ENCODE peak calls at places on chromosome 13, in four cellular contexts. One of them, this sample, is unnamed.
A peak's percentile ranks its signal among the peaks of the same experiment; 100 is the strongest.

GRCh38 chr13:111183959-111184684 is 69.0 kb downstream of the ARHGEF7 start:
- DNase-seq in PC-3: no peak
- DNase-seq in fibroblast of lung: peak; percentile 37
- DNase-seq in GM12878: no peak
- DNase-seq in this sample: peak; percentile 28

GRCh38 chr13:102580552-102581169 is 16.1 kb upstream of the TPP2 start:
- DNase-seq in GM12878: no peak
- DNase-seq in PC-3: peak; percentile 78
- DNase-seq in fibroblast of lung: peak; percentile 84
- DNase-seq in this sample: peak; percentile 37

GRCh38 chr13:40026174-40026585 is 370.7 kb downstream of the COG6 start:
- DNase-seq in fibroblast of lung: no peak
- DNase-seq in GM12878: peak; percentile 100
- DNase-seq in PC-3: no peak
- DNase-seq in this sample: no peak

GRCh38 chr13:24271611-24272451 is 37.5 kb upstream of the C1QTNF9 start:
- DNase-seq in GM12878: peak; percentile 70
- DNase-seq in fibroblast of lung: peak; percentile 84
- DNase-seq in PC-3: no peak
- DNase-seq in this sample: peak; percentile 75

GRCh38 chr13:106276876-106277275 is 258.6 kb downstream of the EFNB2 start:
- DNase-seq in GM12878: no peak
- DNase-seq in PC-3: peak; percentile 85
- DNase-seq in fibroblast of lung: no peak
- DNase-seq in this sample: no peak

GRCh38 chr13:81393110-81393509 is 1052.2 kb upstream of the SPRY2 start:
- DNase-seq in fibroblast of lung: no peak
- DNase-seq in PC-3: peak; percentile 11
- DNase-seq in GM12878: no peak
- DNase-seq in this sample: no peak

GRCh38 chr13:109968876-109969577 is 182.6 kb upstream of the IRS2 start:
- DNase-seq in PC-3: no peak
- DNase-seq in fibroblast of lung: peak; percentile 69
- DNase-seq in GM12878: no peak
- DNase-seq in this sample: no peak

GRCh38 chr13:99392126-99392805 is 85.1 kb upstream of the GPR183 start:
- DNase-seq in fibroblast of lung: no peak
- DNase-seq in PC-3: no peak
- DNase-seq in GM12878: no peak
- DNase-seq in this sample: no peak

GRCh38 chr13:94901070-94901469 is 188.7 kb upstream of the SOX21 start:
- DNase-seq in fibroblast of lung: peak; percentile 0
- DNase-seq in PC-3: no peak
- DNase-seq in GM12878: no peak
- DNase-seq in this sample: no peak

GRCh38 chr13:40996433-40997095 is 22.6 kb downstream of the ELF1 start:
- DNase-seq in GM12878: no peak
- DNase-seq in PC-3: no peak
- DNase-seq in fibroblast of lung: no peak
- DNase-seq in this sample: no peak

GRCh38 chr13:110348309-110348625 is 41.2 kb downstream of the COL4A2 start:
- DNase-seq in PC-3: no peak
- DNase-seq in fibroblast of lung: no peak
- DNase-seq in GM12878: no peak
- DNase-seq in this sample: no peak

GRCh38 chr13:82636119-82636518 is 1246.2 kb downstream of the SLITRK1 start:
- DNase-seq in fibroblast of lung: peak; percentile 60
- DNase-seq in PC-3: peak; percentile 65
- DNase-seq in GM12878: no peak
- DNase-seq in this sample: no peak

GRCh38 chr13:82627183-82627582 is 1255.1 kb downstream of the SLITRK1 start:
- DNase-seq in fibroblast of lung: peak; percentile 96
- DNase-seq in PC-3: peak; percentile 89
- DNase-seq in GM12878: no peak
- DNase-seq in this sample: no peak

GRCh38 chr13:23384111-23384510 is 49.4 kb downstream of the SACS start:
- DNase-seq in fibroblast of lung: no peak
- DNase-seq in GM12878: peak; percentile 82
- DNase-seq in PC-3: peak; percentile 51
- DNase-seq in this sample: no peak

GRCh38 chr13:78638216-78638615 is 20.7 kb downstream of the OBI1 start:
- DNase-seq in GM12878: no peak
- DNase-seq in PC-3: no peak
- DNase-seq in fibroblast of lung: no peak
- DNase-seq in this sample: no peak

GRCh38 chr13:72960114-72960513 is 98.7 kb upstream of the KLF5 start:
- DNase-seq in GM12878: no peak
- DNase-seq in fibroblast of lung: no peak
- DNase-seq in PC-3: no peak
- DNase-seq in this sample: no peak

GRCh38 chr13:27481766-27482165 is 31.4 kb upstream of the MTIF3 start:
- DNase-seq in GM12878: no peak
- DNase-seq in PC-3: peak; percentile 55
- DNase-seq in fibroblast of lung: peak; percentile 27
- DNase-seq in this sample: no peak

GRCh38 chr13:91719033-91719432 is 320.6 kb downstream of the GPC5 start:
- DNase-seq in GM12878: no peak
- DNase-seq in fibroblast of lung: peak; percentile 61
- DNase-seq in PC-3: peak; percentile 7
- DNase-seq in this sample: no peak

GRCh38 chr13:112968910-112969691 is at the start of gene MCF2L:
- DNase-seq in fibroblast of lung: peak; percentile 42
- DNase-seq in GM12878: no peak
- DNase-seq in PC-3: peak; percentile 45
- DNase-seq in this sample: peak; percentile 73

GRCh38 chr13:43558942-43559341 is 227.8 kb downstream of the ENOX1 start:
- DNase-seq in fibroblast of lung: peak; percentile 30
- DNase-seq in GM12878: no peak
- DNase-seq in PC-3: no peak
- DNase-seq in this sample: no peak

GRCh38 chr13:48000559-48001126 is 430 bp downstream of the SUCLA2 start:
- DNase-seq in PC-3: peak; percentile 6
- DNase-seq in GM12878: no peak
- DNase-seq in fibroblast of lung: peak; percentile 10
- DNase-seq in this sample: no peak

GRCh38 chr13:113049521-113049941 is 56.1 kb upstream of the F7 start:
- DNase-seq in fibroblast of lung: no peak
- DNase-seq in GM12878: no peak
- DNase-seq in PC-3: no peak
- DNase-seq in this sample: no peak

GRCh38 chr13:75091707-75092106 is 390.3 kb downstream of the TBC1D4 start:
- DNase-seq in GM12878: no peak
- DNase-seq in fibroblast of lung: no peak
- DNase-seq in PC-3: no peak
- DNase-seq in this sample: no peak

GRCh38 chr13:77310579-77311279 is 16.2 kb downstream of the MYCBP2 start:
- DNase-seq in PC-3: peak; percentile 15
- DNase-seq in fibroblast of lung: peak; percentile 8
- DNase-seq in GM12878: no peak
- DNase-seq in this sample: no peak

GRCh38 chr13:59415498-59415897 is 748.2 kb downstream of the DIAPH3 start:
- DNase-seq in GM12878: no peak
- DNase-seq in fibroblast of lung: no peak
- DNase-seq in PC-3: no peak
- DNase-seq in this sample: no peak
- H2AFZ ChIP-seq in GM12878: no peak overlapping the region
- H2AFZ ChIP-seq in fibroblast of lung: no peak overlapping the region
- H2AFZ ChIP-seq in PC-3: no peak overlapping the region
- H2AFZ ChIP-seq in this sample: no peak overlapping the region

GRCh38 chr13:51070005-51070649 is 40.9 kb downstream of the C13orf42 start:
- DNase-seq in fibroblast of lung: peak; percentile 82
- DNase-seq in PC-3: peak; percentile 85
- DNase-seq in GM12878: peak; percentile 30
- DNase-seq in this sample: peak; percentile 84
- H3K9ac ChIP-seq in fibroblast of lung: no peak overlapping the region
- H3K9ac ChIP-seq in PC-3: no peak overlapping the region
- H3K9ac ChIP-seq in GM12878: no peak overlapping the region
- H3K9ac ChIP-seq in this sample: peak overlapping the region; percentile 26

GRCh38 chr13:101475536-101475935 is 23.1 kb downstream of the ITGBL1 start:
- DNase-seq in PC-3: no peak
- DNase-seq in GM12878: no peak
- DNase-seq in fibroblast of lung: no peak
- DNase-seq in this sample: no peak

GRCh38 chr13:101473458-101473857 is 21.0 kb downstream of the ITGBL1 start:
- DNase-seq in GM12878: no peak
- DNase-seq in PC-3: peak; percentile 64
- DNase-seq in fibroblast of lung: peak; percentile 92
- DNase-seq in this sample: no peak

GRCh38 chr13:101474419-101474957 is 22.0 kb downstream of the ITGBL1 start:
- DNase-seq in fibroblast of lung: peak; percentile 91
- DNase-seq in GM12878: no peak
- DNase-seq in PC-3: peak; percentile 37
- DNase-seq in this sample: no peak
- TF ChIP-seq CTCF in fibroblast of lung: peak; percentile 75
- TF ChIP-seq CTCF in GM12878: no peak
- TF ChIP-seq CTCF in PC-3: peak; percentile 46
- TF ChIP-seq CTCF in this sample: peak; percentile 36

GRCh38 chr13:45496942-45497341 is 32.2 kb downstream of the COG3 start:
- DNase-seq in GM12878: no peak
- DNase-seq in fibroblast of lung: no peak
- DNase-seq in PC-3: peak; percentile 51
- DNase-seq in this sample: no peak

GRCh38 chr13:45490068-45490467 is 25.3 kb downstream of the COG3 start:
- DNase-seq in GM12878: no peak
- DNase-seq in fibroblast of lung: no peak
- DNase-seq in PC-3: peak; percentile 2
- DNase-seq in this sample: no peak

GRCh38 chr13:45492538-45492937 is 27.8 kb downstream of the COG3 start:
- DNase-seq in fibroblast of lung: peak; percentile 67
- DNase-seq in PC-3: no peak
- DNase-seq in GM12878: no peak
- DNase-seq in this sample: no peak
- H2AFZ ChIP-seq in fibroblast of lung: no peak overlapping the region
- H2AFZ ChIP-seq in PC-3: no peak overlapping the region
- H2AFZ ChIP-seq in GM12878: no peak overlapping the region
- H2AFZ ChIP-seq in this sample: no peak overlapping the region

GRCh38 chr13:114198556-114198955 is 19.5 kb downstream of the CFAP97D2 start:
- DNase-seq in GM12878: no peak
- DNase-seq in PC-3: no peak
- DNase-seq in fibroblast of lung: no peak
- DNase-seq in this sample: no peak
- H3K9ac ChIP-seq in GM12878: no peak overlapping the region
- H3K9ac ChIP-seq in PC-3: no peak overlapping the region
- H3K9ac ChIP-seq in fibroblast of lung: no peak overlapping the region
- H3K9ac ChIP-seq in this sample: no peak overlapping the region

GRCh38 chr13:32829676-32830091 is 186.5 kb upstream of the KL start:
- DNase-seq in PC-3: peak; percentile 94
- DNase-seq in GM12878: no peak
- DNase-seq in fibroblast of lung: peak; percentile 29
- DNase-seq in this sample: no peak
- TF ChIP-seq CTCF in PC-3: no peak
- TF ChIP-seq CTCF in GM12878: no peak
- TF ChIP-seq CTCF in fibroblast of lung: no peak
- TF ChIP-seq CTCF in this sample: no peak

GRCh38 chr13:50377726-50378270 is 362.6 kb downstream of the KCNRG start:
- DNase-seq in PC-3: no peak
- DNase-seq in GM12878: no peak
- DNase-seq in fibroblast of lung: no peak
- DNase-seq in this sample: no peak

GRCh38 chr13:50376895-50377575 is 361.8 kb downstream of the KCNRG start:
- DNase-seq in PC-3: peak; percentile 28
- DNase-seq in GM12878: no peak
- DNase-seq in fibroblast of lung: no peak
- DNase-seq in this sample: no peak

GRCh38 chr13:50379584-50379983 is 364.3 kb downstream of the KCNRG start:
- DNase-seq in fibroblast of lung: no peak
- DNase-seq in GM12878: no peak
- DNase-seq in PC-3: no peak
- DNase-seq in this sample: no peak

GRCh38 chr13:50380905-50381304 is 365.7 kb downstream of the KCNRG start:
- DNase-seq in fibroblast of lung: no peak
- DNase-seq in GM12878: no peak
- DNase-seq in PC-3: no peak
- DNase-seq in this sample: no peak

DNA sequence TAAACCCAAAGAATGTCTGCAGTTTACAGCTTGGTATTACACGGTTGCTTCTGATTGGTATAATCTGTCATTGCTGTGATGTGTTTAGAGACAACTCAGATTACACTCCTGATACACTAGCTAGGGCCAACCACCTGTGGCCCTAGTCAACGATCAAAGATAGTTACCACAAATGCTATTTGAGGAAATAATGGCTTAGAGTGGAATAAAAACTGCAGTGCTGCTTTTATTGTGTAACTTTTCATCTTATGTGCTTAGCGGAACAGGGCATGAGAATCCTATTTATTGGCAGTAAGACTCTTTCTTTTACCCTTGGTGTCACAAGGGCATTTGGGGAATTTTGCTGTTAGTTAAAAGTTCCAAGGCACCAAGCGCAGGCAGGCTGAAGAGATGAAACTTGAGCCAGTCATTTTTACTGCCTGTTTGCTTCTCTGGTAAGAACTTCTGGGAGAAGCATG is 363.3 kb downstream of the KCNRG start:
- DNase-seq in fibroblast of lung: no peak
- DNase-seq in GM12878: no peak
- DNase-seq in PC-3: no peak
- DNase-seq in this sample: peak; percentile 72
- H2AFZ ChIP-seq in fibroblast of lung: no peak overlapping the region
- H2AFZ ChIP-seq in GM12878: no peak overlapping the region
- H2AFZ ChIP-seq in PC-3: no peak overlapping the region
- H2AFZ ChIP-seq in this sample: peak overlapping the region; percentile 34

DNA sequence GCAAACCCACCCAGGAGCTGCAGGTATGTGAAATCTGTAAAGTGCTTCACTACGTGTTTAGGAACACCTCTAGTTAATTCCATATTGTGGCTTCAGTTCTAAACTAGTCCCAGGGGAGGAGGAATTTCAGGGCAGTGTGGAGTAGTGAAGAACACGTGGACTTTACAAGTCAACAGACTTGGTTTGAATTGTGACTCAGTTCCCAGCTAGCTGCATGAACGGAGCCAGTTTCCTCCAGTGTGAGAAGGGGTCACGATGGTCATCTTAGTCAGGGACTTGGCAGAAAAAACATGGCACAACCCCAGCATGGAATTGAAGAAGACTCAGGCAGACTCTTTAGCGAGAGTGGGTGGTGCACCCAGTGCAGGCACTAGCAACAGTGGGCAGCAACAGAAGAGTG is 175.7 kb upstream of the UBL3 start:
- DNase-seq in GM12878: no peak
- DNase-seq in PC-3: peak; percentile 80
- DNase-seq in fibroblast of lung: peak; percentile 68
- DNase-seq in this sample: no peak
- H3K9ac ChIP-seq in GM12878: no peak overlapping the region
- H3K9ac ChIP-seq in PC-3: no peak overlapping the region
- H3K9ac ChIP-seq in fibroblast of lung: no peak overlapping the region
- H3K9ac ChIP-seq in this sample: no peak overlapping the region

DNA sequence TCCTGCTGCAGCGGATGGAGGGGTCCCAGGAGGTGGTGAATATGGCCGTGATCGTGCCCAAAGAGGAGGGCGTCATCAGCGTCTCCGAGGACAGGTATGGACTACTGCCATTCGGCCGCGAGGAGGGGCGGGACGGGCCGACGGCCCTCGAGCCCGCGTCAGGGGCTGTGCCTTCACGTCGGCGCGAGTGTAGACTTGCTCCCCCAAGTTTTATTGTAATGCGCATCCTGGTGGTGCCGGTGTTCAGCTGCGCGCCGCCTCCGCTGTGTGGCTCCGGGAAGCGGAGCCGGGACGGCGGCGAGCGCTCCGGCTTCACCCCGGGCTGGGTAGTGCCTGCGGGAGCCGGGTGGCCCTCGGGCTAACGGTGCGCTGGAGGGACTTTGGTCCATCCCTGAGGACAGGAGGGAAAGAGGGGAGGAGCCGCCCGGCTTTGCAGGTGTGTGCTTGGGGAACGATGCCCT is 499 bp downstream of the WDFY2 start:
- DNase-seq in PC-3: peak; percentile 48
- DNase-seq in GM12878: no peak
- DNase-seq in fibroblast of lung: peak; percentile 45
- DNase-seq in this sample: peak; percentile 68
- TF ChIP-seq CTCF in PC-3: no peak
- TF ChIP-seq CTCF in GM12878: peak; percentile 15
- TF ChIP-seq CTCF in fibroblast of lung: no peak
- TF ChIP-seq CTCF in this sample: peak; percentile 31